ENCODE peak calls at places on chromosomes 13 and 19, in nine cellular contexts. Q, I, W, V, R, L, Z, N and F are unnamed samples. For H3K9me3, the result is how much of the 10 kb centered on the place peaks cover.

GRCh38 chr13:100521912-100522490 is 66.6 kb downstream of the GGACT start:
- DNase-seq in Q (no peak), I (no peak), W (no peak), V (no peak), R (no peak), L (no peak), Z (no peak), N (no peak), F (no peak)

GRCh38 chr19:4597975-4598671 is 38.6 kb upstream of the SEMA6B start:
- DNase-seq in Q (no peak), I (peak), W (peak), V (no peak), R (no peak), L (no peak), Z (no peak), N (no peak), F (peak)

GRCh38 chr13:25179810-25180437 is 7.8 kb upstream of the AMER2 start:
- DNase-seq in Q (no peak), I (no peak), W (no peak), V (no peak), R (no peak), L (no peak), Z (no peak), N (no peak), F (no peak)

GRCh38 chr19:42277821-42278809 is 9.1 kb downstream of the CIC start:
- DNase-seq in Q (peak), I (peak), W (peak), V (no peak), R (no peak), L (no peak), Z (no peak), N (peak), F (peak)

GRCh38 chr19:28522545-28522922 is 690.4 kb downstream of the UQCRFS1 start:
- DNase-seq in Q (no peak), I (no peak), W (no peak), V (no peak), R (no peak), L (no peak), Z (no peak), N (no peak), F (no peak)

GRCh38 chr13:73224708-73225107 is 165.9 kb downstream of the KLF5 start:
- DNase-seq in Q (no peak), I (no peak), W (no peak), V (no peak), R (no peak), L (no peak), Z (no peak), N (peak), F (no peak)

GRCh38 chr19:54424660-54425381 is 9.6 kb downstream of the TTYH1 start:
- DNase-seq in Q (no peak), I (no peak), W (no peak), V (no peak), R (no peak), L (no peak), Z (no peak), N (no peak), F (peak)

GRCh38 chr19:18626906-18627305 is 9.9 kb upstream of the KLHL26 start:
- DNase-seq in Q (no peak), I (no peak), W (no peak), V (no peak), R (no peak), L (no peak), Z (no peak), N (no peak), F (no peak)

GRCh38 chr13:37175996-37176395 is 70.5 kb upstream of the CSNK1A1L start:
- DNase-seq in Q (no peak), I (no peak), W (no peak), V (no peak), R (no peak), L (no peak), Z (no peak), N (peak), F (no peak)

GRCh38 chr13:109974354-109974753 is 188.0 kb upstream of the IRS2 start:
- DNase-seq in Q (no peak), I (no peak), W (no peak), V (no peak), R (no peak), L (no peak), Z (no peak), N (peak), F (no peak)

GRCh38 chr19:9848060-9848459 is 12.9 kb downstream of the PIN1 start:
- DNase-seq in Q (no peak), I (no peak), W (no peak), V (no peak), R (no peak), L (no peak), Z (no peak), N (no peak), F (no peak)

GRCh38 chr19:45050036-45050435 is 11.2 kb downstream of the CLASRP start:
- DNase-seq in Q (no peak), I (no peak), W (no peak), V (no peak), R (no peak), L (no peak), Z (no peak), N (no peak), F (no peak)

GRCh38 chr13:100543872-100544602 is 44.6 kb downstream of the GGACT start:
- DNase-seq in Q (no peak), I (no peak), W (peak), V (no peak), R (no peak), L (no peak), Z (no peak), N (no peak), F (no peak)

GRCh38 chr19:29542776-29543175 is 17.0 kb downstream of the VSTM2B start:
- DNase-seq in Q (peak), I (no peak), W (no peak), V (no peak), R (no peak), L (no peak), Z (no peak), N (no peak), F (no peak)

GRCh38 chr13:112083971-112084370 is 17.0 kb downstream of the SOX1 start:
- DNase-seq in Q (no peak), I (no peak), W (no peak), V (no peak), R (no peak), L (no peak), Z (no peak), N (no peak), F (no peak)

GRCh38 chr19:51196181-51196580 is 28.7 kb upstream of the CD33 start:
- DNase-seq in Q (no peak), I (no peak), W (no peak), V (no peak), R (no peak), L (no peak), Z (no peak), N (no peak), F (no peak)

GRCh38 chr19:37361994-37362393 is 8.9 kb upstream of the ZNF527 start:
- DNase-seq in Q (no peak), I (no peak), W (no peak), V (no peak), R (no peak), L (no peak), Z (no peak), N (peak), F (no peak)

GRCh38 chr19:51861870-51862622 is 25.7 kb downstream of the ZNF577 start:
- DNase-seq in Q (no peak), I (no peak), W (no peak), V (no peak), R (no peak), L (no peak), Z (no peak), N (no peak), F (no peak)

GRCh38 chr19:53102186-53102585 is 1.0 kb downstream of the ZNF160 start:
- DNase-seq in Q (no peak), I (no peak), W (no peak), V (no peak), R (no peak), L (no peak), Z (no peak), N (no peak), F (no peak)

GRCh38 chr13:40668335-40668734 is 1.9 kb upstream of the FOXO1 start:
- DNase-seq in Q (peak), I (peak), W (no peak), V (peak), R (peak), L (peak), Z (no peak), N (no peak), F (peak)

GRCh38 chr13:68027311-68027710 is 797.2 kb upstream of the PCDH9 start:
- DNase-seq in Q (no peak), I (no peak), W (no peak), V (no peak), R (no peak), L (no peak), Z (no peak), N (no peak), F (no peak)

GRCh38 chr13:18921063-18921462 is 260.6 kb downstream of the TUBA3C start:
- DNase-seq in Q (no peak), I (no peak), W (no peak), V (no peak), R (no peak), L (no peak), Z (no peak), N (no peak), F (no peak)

GRCh38 chr13:28637714-28638355 is 21.1 kb upstream of the POMP start:
- DNase-seq in Q (no peak), I (no peak), W (no peak), V (peak), R (no peak), L (no peak), Z (no peak), N (no peak), F (no peak)

GRCh38 chr19:15934332-15935078 is at the start of gene CYP4F11:
- DNase-seq in Q (no peak), I (peak), W (no peak), V (no peak), R (peak), L (no peak), Z (peak), N (no peak), F (peak)

GRCh38 chr19:49881672-49882394 is 4.3 kb downstream of the TBC1D17 start:
- DNase-seq in Q (no peak), I (peak), W (peak), V (no peak), R (no peak), L (no peak), Z (peak), N (no peak), F (no peak)

GRCh38 chr13:114042066-114042815 is 68.4 kb upstream of the C13orf46 start:
- DNase-seq in Q (no peak), I (no peak), W (no peak), V (no peak), R (no peak), L (no peak), Z (no peak), N (no peak), F (no peak)

GRCh38 chr19:43470288-43470687 is 4.9 kb upstream of the LYPD3 start:
- DNase-seq in Q (no peak), I (no peak), W (peak), V (no peak), R (no peak), L (no peak), Z (no peak), N (peak), F (no peak)

GRCh38 chr19:2478324-2478755 is 2.4 kb downstream of the GADD45B start:
- DNase-seq in Q (peak), I (peak), W (peak), V (peak), R (peak), L (peak), Z (peak), N (peak), F (peak)

GRCh38 chr13:73090116-73090811 is 31.5 kb downstream of the KLF5 start:
- DNase-seq in Q (no peak), I (peak), W (no peak), V (no peak), R (no peak), L (no peak), Z (no peak), N (peak), F (no peak)

GRCh38 chr19:492091-492531 is 4.2 kb upstream of the MADCAM1 start:
- DNase-seq in Q (peak), I (no peak), W (no peak), V (no peak), R (no peak), L (no peak), Z (no peak), N (no peak), F (no peak)

GRCh38 chr13:103351035-103351828 is 285.0 kb upstream of the SLC10A2 start:
- DNase-seq in Q (no peak), I (no peak), W (no peak), V (no peak), R (no peak), L (no peak), Z (no peak), N (peak), F (no peak)

GRCh38 chr19:13001166-13001501 is 5.9 kb downstream of the NFIX start:
- DNase-seq in Q (no peak), I (no peak), W (no peak), V (no peak), R (no peak), L (no peak), Z (no peak), N (no peak), F (no peak)

GRCh38 chr19:13004273-13004672 is 9.0 kb downstream of the NFIX start:
- DNase-seq in Q (no peak), I (peak), W (no peak), V (no peak), R (no peak), L (no peak), Z (no peak), N (no peak), F (no peak)

GRCh38 chr19:13002970-13003540 is 7.8 kb downstream of the NFIX start:
- DNase-seq in Q (no peak), I (peak), W (no peak), V (no peak), R (no peak), L (no peak), Z (no peak), N (no peak), F (no peak)

GRCh38 chr19:13001502-13002388 is 6.5 kb downstream of the NFIX start:
- DNase-seq in Q (no peak), I (no peak), W (peak), V (no peak), R (peak), L (peak), Z (no peak), N (peak), F (peak)

DNA sequence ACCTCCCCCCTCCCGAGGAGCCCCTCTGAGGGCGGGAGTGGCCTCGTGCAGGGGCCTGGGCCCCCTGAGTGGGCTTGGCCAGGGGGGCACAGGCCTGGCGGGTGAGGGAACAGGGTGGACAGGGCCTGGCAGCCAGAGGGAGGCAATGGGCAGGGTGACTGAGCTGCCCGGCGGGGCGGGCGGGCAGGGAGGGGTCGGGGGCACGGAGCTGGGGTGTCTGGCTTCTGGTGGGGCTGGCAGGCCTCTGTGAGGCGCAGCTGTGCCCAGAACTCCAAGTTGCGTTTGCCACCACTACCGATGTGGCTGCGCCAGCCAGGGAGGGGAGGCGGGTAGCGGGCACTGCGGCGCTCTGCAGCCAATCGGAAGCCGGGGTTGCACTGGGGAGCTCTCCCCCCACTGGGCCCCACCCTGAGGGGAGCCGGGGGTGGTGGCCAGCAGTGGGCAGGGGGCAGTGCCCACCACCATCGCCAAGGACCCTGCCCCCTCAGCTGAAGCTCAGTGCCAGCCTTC is 7.2 kb downstream of the NFIX start:
- DNase-seq in Q (no peak), I (no peak), W (no peak), V (no peak), R (no peak), L (no peak), Z (peak), N (no peak), F (peak)
- H3K27ac ChIP-seq in Q (peak), I (peak), W (no peak), V (peak), R (peak), L (peak), Z (peak), N (peak), F (peak)

DNA sequence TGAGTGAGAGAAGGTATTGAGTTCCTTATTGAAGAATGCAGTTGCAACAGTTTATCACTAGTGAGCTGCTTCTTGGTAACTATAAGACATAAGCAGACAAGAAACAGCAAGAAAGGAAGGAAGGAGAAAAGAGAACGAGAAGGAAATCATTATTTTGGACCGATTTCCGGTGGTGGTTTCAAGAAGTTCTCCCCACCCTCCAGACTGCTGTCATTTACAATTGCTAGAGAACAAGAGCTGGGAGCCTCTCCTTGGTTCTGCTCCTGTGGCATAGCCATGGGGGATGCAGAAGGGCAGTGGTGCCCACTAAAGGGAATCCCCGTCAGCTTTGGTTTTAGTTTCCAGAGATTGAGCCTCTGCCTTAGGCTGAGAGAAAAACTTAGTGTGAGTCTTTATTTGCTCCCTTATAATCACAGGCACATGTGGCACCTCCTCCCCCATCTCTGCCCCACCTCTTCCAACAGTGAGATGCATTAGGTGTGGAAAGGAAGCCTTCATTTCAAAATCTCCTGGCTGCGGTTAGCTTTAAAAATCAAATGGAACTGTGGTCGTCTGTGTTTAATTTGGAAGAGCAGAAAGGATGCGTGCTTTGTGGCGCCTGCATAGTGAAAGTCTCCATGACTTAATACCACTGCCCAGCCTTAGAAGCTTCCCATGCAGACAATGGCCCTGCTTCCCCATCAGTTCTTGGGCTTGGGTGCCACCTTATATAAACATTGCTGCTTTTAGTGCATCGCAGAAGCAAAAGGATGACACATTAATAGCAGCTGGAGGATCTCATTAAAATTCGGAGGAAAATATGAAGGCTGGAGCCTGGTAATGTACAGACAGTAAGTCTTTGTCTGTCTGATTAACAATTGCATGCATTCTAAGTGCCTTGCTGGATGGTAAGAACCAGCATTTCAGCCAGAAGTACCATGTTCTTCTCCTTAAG is 25.0 kb downstream of the LRCH1 start:
- DNase-seq in Q (no peak), I (no peak), W (no peak), V (no peak), R (no peak), L (no peak), Z (no peak), N (peak), F (no peak)
- H3K4me3 ChIP-seq in Q (no peak), I (no peak), W (no peak), V (no peak), R (no peak), L (no peak), Z (no peak), N (no peak), F (no peak)

GRCh38 chr19:32022946-32023832 is 322.2 kb upstream of the ZNF507 start:
- DNase-seq in Q (no peak), I (no peak), W (peak), V (no peak), R (no peak), L (no peak), Z (no peak), N (no peak), F (no peak)

GRCh38 chr19:32022044-32022945 is 323.1 kb upstream of the ZNF507 start:
- DNase-seq in Q (no peak), I (no peak), W (peak), V (no peak), R (no peak), L (no peak), Z (no peak), N (no peak), F (no peak)

GRCh38 chr19:32018014-32018413 is 327.4 kb upstream of the ZNF507 start:
- DNase-seq in Q (no peak), I (no peak), W (no peak), V (no peak), R (no peak), L (peak), Z (no peak), N (peak), F (no peak)

GRCh38 chr19:32017341-32017948 is 328.0 kb upstream of the ZNF507 start:
- DNase-seq in Q (no peak), I (no peak), W (no peak), V (no peak), R (no peak), L (no peak), Z (no peak), N (peak), F (no peak)

DNA sequence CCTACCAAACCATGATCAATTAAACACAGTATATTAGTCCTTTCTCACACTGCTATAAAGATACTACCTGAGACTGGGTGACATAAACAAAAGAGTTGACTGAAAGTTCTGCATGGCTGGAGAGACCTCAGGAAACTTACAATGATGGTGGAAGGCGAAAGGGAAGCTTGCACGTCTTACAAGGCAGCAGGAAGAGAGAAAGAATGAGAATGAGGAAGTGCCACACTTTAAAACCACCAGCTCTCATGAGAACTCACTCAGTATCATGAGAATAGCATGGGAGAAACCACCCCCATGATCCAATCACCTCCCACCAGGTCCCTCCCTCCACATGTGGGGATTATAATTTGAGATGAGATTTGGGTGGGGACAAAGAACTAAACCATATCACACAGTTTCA is 324.9 kb upstream of the ZNF507 start:
- DNase-seq in Q (no peak), I (no peak), W (no peak), V (no peak), R (no peak), L (no peak), Z (no peak), N (no peak), F (no peak)
- H3K9me3 ChIP-seq in Q (under half), I (under half), W (under half), V (under half), R (under half), L (under half), Z (under half), N (under half), F (under half)

DNA sequence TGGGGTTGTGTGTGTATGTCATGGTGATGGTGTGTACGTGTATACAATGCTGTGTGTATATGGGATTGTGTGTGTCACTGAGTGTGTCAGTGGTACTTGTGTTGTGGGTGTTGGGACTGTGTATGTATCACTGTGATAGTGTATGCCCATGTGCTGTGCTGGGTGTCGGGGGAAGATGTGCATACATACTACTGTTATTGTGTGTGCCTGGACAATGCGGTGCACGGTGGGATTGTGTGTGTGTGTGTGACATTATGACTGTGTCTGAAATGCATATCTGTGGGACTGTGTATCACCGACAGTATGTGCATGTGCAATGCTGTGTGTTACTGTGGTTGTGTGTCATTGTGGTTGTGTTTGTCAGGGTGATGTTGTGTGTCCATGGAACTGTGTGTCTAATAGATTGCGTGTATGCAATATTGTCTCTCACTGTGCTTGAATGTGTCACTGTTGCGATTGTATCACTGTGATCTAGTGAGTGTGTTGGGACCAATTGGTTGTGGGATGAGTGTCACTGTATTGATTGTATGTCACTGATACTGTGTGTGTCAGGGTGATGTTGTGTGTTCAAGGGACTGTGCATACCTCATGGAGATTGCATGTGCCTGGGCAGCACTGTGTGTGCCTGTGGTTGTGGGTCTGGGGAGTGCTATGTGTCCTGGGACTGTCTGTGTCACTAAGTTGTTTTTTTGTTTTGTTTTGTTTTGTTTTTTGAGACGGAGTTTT is 11.1 kb upstream of the BBC3 start:
- DNase-seq in Q (no peak), I (no peak), W (no peak), V (no peak), R (no peak), L (no peak), Z (no peak), N (peak), F (no peak)
- H3K27ac ChIP-seq in Q (no peak), I (no peak), W (no peak), V (no peak), R (peak), L (no peak), Z (no peak), N (no peak), F (no peak)